ENCODE peak calls at places on chromosome 17, in seven cellular contexts. A is stimulated activated CD8-positive, alpha-beta memory T cell treated with anti-CD3 and anti-CD28 coated beads, Interleukin-4, amount 100 ng/mL, for 1 hour; C is CD8-positive, alpha-beta T cell; F is nucleus accumbens; D is effector memory CD8-positive, alpha-beta T cell; G is hepatic stellate cell; N is GM18507. T is an unnamed sample.
A peak's percentile ranks its signal among the peaks of the same experiment; 100 is the strongest.

GRCh38 chr17:869567-870530 is 87.7 kb downstream of the MRM3 start:
- DNase-seq in F (no peak), A (no peak), C (no peak), D (no peak), N (no peak), G (no peak), T (no peak)

GRCh38 chr17:58911741-58912343 is 156.2 kb downstream of the PPM1E start:
- DNase-seq in N (no peak), A (no peak), D (no peak), F (no peak), G (no peak), C (no peak), T (no peak)

GRCh38 chr17:40617678-40618240 is 29.9 kb downstream of the SMARCE1 start:
- DNase-seq in G (no peak), F (no peak), C (no peak), D (no peak), A (no peak), N (no peak), T (no peak)

GRCh38 chr17:59754547-59754946 is 47.1 kb downstream of the VMP1 start:
- DNase-seq in N (no peak), A (no peak), F (no peak), D (no peak), C (no peak), G (peak; percentile 53), T (no peak)

GRCh38 chr17:30344283-30345088 is 10.6 kb upstream of the TMIGD1 start:
- DNase-seq in N (no peak), F (peak; percentile 47), C (no peak), D (no peak), G (no peak), A (no peak), T (no peak)

GRCh38 chr17:33291248-33292183 is 1.6 kb downstream of the ASIC2 start:
- DNase-seq in C (no peak), A (no peak), G (peak; percentile 16), F (no peak), N (no peak), D (no peak), T (no peak)

GRCh38 chr17:44804301-44805061 is 25.6 kb downstream of the GJC1 start:
- DNase-seq in D (no peak), A (no peak), N (no peak), G (peak; percentile 60), F (no peak), C (no peak), T (no peak)

GRCh38 chr17:81927145-81927652 is 336 bp downstream of the MAFG start:
- DNase-seq in F (no peak), C (no peak), D (no peak), N (no peak), G (peak; percentile 63), A (no peak), T (no peak)

GRCh38 chr17:64420143-64420670 is 28.7 kb upstream of the MILR1 start:
- DNase-seq in A (no peak), G (peak; percentile 73), N (no peak), C (no peak), D (peak; percentile 33), F (no peak), T (no peak)

T was measured in cortex of kidney.